ENCODE peak calls at places on chromosomes 4 and X, in four cellular contexts. U is kidney, B is NCI-H1105 treated with DMSO at 0.1 percent for 48 hours, E is tibial nerve. G is an unnamed sample.

GRCh38 chr4:41154001-41154813 is 60.1 kb downstream of the APBB2 start:
- DNase-seq in E (no peak), B (no peak), U (no peak), G (no peak)

GRCh38 chr4:130747842-130748241 is 1651.9 kb downstream of the C4orf33 start:
- DNase-seq in E (no peak), B (peak), U (no peak), G (no peak)

GRCh38 chr4:1409079-1409805 is 3.0 kb upstream of the NKX1-1 start:
- DNase-seq in U (peak), E (no peak), B (no peak), G (no peak)

GRCh38 chrX:153642313-153642654 is 4.7 kb upstream of the DUSP9 start:
- DNase-seq in E (no peak), U (no peak), B (peak), G (no peak)

GRCh38 chrX:12526296-12526695 is 264.9 kb upstream of the PRPS2 start:
- DNase-seq in U (no peak), E (no peak), B (no peak), G (no peak)

GRCh38 chr4:155578726-155579385 is 87.8 kb upstream of the GUCY1A1 start:
- DNase-seq in U (no peak), B (no peak), E (no peak), G (no peak)

GRCh38 chrX:115582035-115582870 is 21.3 kb downstream of the PLS3 start:
- DNase-seq in E (no peak), B (no peak), U (no peak), G (no peak)

GRCh38 chr4:171676555-171677215 is 136.5 kb upstream of the GALNTL6 start:
- DNase-seq in E (no peak), B (no peak), U (no peak), G (no peak)

GRCh38 chr4:145531193-145531592 is 49.5 kb downstream of the SMAD1 start:
- DNase-seq in E (no peak), U (no peak), B (no peak), G (no peak)

GRCh38 chr4:38163216-38164006 is 203.2 kb downstream of the PTTG2 start:
- DNase-seq in U (no peak), E (no peak), B (no peak), G (no peak)

G was measured in HS-27A.